ENCODE peak calls at places on chromosomes 12 and 14, in seven cellular contexts. D, Z, P, L, E, R and M are unnamed samples.

GRCh38 chr12:90260136-90260535 is 551.5 kb upstream of the ATP2B1 start:
- DNase-seq in D (no peak), Z (no peak), P (no peak), L (no peak), E (no peak), R (no peak), M (no peak)

GRCh38 chr12:15772405-15773018 is 16.7 kb downstream of the EPS8 start:
- DNase-seq in D (peak; percentile 19), Z (no peak), P (no peak), L (no peak), E (no peak), R (peak; percentile 4), M (peak; percentile 65)

GRCh38 chr14:68589447-68590232 is 203.2 kb downstream of the ZFP36L1 start:
- DNase-seq in D (no peak), Z (no peak), P (no peak), L (no peak), E (no peak), R (peak; percentile 52), M (no peak)

GRCh38 chr14:99822166-99822527 is 28.9 kb downstream of the EML1 start:
- DNase-seq in D (no peak), Z (no peak), P (no peak), L (no peak), E (no peak), R (no peak), M (no peak)

GRCh38 chr14:55074662-55075061 is 23.2 kb downstream of the MAPK1IP1L start:
- DNase-seq in D (no peak), Z (no peak), P (peak; percentile 81), L (no peak), E (no peak), R (no peak), M (no peak)

GRCh38 chr12:59972941-59973340 is 377.1 kb downstream of the SLC16A7 start:
- DNase-seq in D (peak; percentile 12), Z (no peak), P (no peak), L (peak; percentile 50), E (no peak), R (no peak), M (no peak)

GRCh38 chr14:96176811-96177211 is 27.8 kb upstream of the BDKRB2 start:
- DNase-seq in D (no peak), Z (no peak), P (no peak), L (no peak), E (no peak), R (no peak), M (no peak)

GRCh38 chr12:115941362-115941761 is 336.1 kb downstream of the MED13L start:
- DNase-seq in D (no peak), Z (no peak), P (no peak), L (no peak), E (no peak), R (no peak), M (no peak)

GRCh38 chr12:89436062-89436461 is 83.8 kb upstream of the DUSP6 start:
- DNase-seq in D (no peak), Z (no peak), P (no peak), L (no peak), E (no peak), R (no peak), M (no peak)

GRCh38 chr12:82728710-82729109 is 42.0 kb downstream of the TMTC2 start:
- DNase-seq in D (no peak), Z (no peak), P (no peak), L (no peak), E (no peak), R (no peak), M (no peak)

GRCh38 chr12:108825205-108825950 is 32.0 kb downstream of the SSH1 start:
- DNase-seq in D (no peak), Z (no peak), P (peak; percentile 63), L (no peak), E (no peak), R (no peak), M (no peak)

GRCh38 chr12:50992814-50993213 is 33.4 kb downstream of the SLC11A2 start:
- DNase-seq in D (no peak), Z (no peak), P (no peak), L (no peak), E (no peak), R (no peak), M (no peak)

GRCh38 chr14:36942522-36943245 is 229.7 kb downstream of the SLC25A21 start:
- DNase-seq in D (no peak), Z (no peak), P (no peak), L (no peak), E (no peak), R (no peak), M (no peak)

GRCh38 chr12:3204716-3205617 is 127.8 kb downstream of the TSPAN9 start:
- DNase-seq in D (no peak), Z (no peak), P (no peak), L (no peak), E (no peak), R (peak; percentile 86), M (no peak)

GRCh38 chr12:117284160-117284559 is 77.3 kb downstream of the NOS1 start:
- DNase-seq in D (no peak), Z (no peak), P (no peak), L (no peak), E (no peak), R (no peak), M (no peak)

GRCh38 chr14:21923820-21924219 is 250.2 kb upstream of the OR4E1 start:
- DNase-seq in D (no peak), Z (no peak), P (no peak), L (no peak), E (no peak), R (no peak), M (no peak)

GRCh38 chr12:103505371-103506236 is 9.8 kb upstream of the C12orf42 start:
- DNase-seq in D (no peak), Z (no peak), P (peak; percentile 98), L (no peak), E (no peak), R (no peak), M (no peak)

GRCh38 chr12:77578471-77579262 is 252.0 kb upstream of the NAV3 start:
- DNase-seq in D (no peak), Z (no peak), P (no peak), L (no peak), E (no peak), R (no peak), M (no peak)

GRCh38 chr14:54818201-54819133 is 84.2 kb downstream of the GCH1 start:
- DNase-seq in D (peak; percentile 18), Z (no peak), P (no peak), L (no peak), E (peak; percentile 23), R (peak; percentile 76), M (no peak)

GRCh38 chr12:121811434-121812319 is 7.9 kb downstream of the SETD1B start:
- DNase-seq in D (peak; percentile 57), Z (no peak), P (no peak), L (no peak), E (peak; percentile 82), R (peak; percentile 96), M (peak; percentile 88)

GRCh38 chr14:33800735-33801163 is 150.1 kb downstream of the EGLN3 start:
- DNase-seq in D (no peak), Z (no peak), P (no peak), L (no peak), E (no peak), R (no peak), M (no peak)

GRCh38 chr14:33802737-33803136 is 148.1 kb downstream of the EGLN3 start:
- DNase-seq in D (no peak), Z (no peak), P (no peak), L (no peak), E (no peak), R (no peak), M (no peak)

GRCh38 chr14:33794791-33795300 is 156.0 kb downstream of the EGLN3 start:
- DNase-seq in D (no peak), Z (no peak), P (no peak), L (no peak), E (no peak), R (no peak), M (no peak)

GRCh38 chr14:33796356-33796755 is 154.5 kb downstream of the EGLN3 start:
- DNase-seq in D (no peak), Z (no peak), P (no peak), L (no peak), E (no peak), R (no peak), M (no peak)

GRCh38 chr14:33799705-33800269 is 151.1 kb downstream of the EGLN3 start:
- DNase-seq in D (no peak), Z (no peak), P (no peak), L (no peak), E (no peak), R (no peak), M (no peak)
- TF ChIP-seq JUND in D (no peak), Z (no peak), P (no peak), L (no peak), E (no peak), R (no peak), M (no peak)

DNA sequence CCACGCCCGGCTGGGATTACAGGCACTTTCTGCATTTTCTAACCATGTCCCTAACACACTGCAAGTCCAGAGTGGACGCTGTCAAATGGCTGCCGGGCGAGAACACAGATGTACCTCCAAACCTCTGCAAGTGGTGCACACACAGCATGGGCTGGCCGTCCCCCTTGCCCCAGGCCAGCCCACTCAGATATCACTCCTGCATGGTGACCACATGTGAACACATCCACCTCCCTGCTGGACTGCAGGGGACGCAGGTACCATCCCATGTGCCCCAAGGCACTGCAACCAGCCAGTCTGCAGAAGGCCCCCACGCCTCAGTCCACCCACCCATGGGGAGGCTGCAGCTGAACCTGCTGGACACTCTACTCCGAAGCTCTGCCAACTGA is 14.0 kb downstream of the BRF1 start:
- DNase-seq in D (no peak), Z (no peak), P (no peak), L (no peak), E (no peak), R (peak; percentile 66), M (no peak)
- TF ChIP-seq JUND in D (no peak), Z (no peak), P (no peak), L (no peak), E (no peak), R (no peak), M (no peak)

GRCh38 chr12:46343122-46343852 is 29.3 kb downstream of the SLC38A2 start:
- DNase-seq in D (no peak), Z (no peak), P (no peak), L (no peak), E (no peak), R (no peak), M (no peak)
- TF ChIP-seq JUND in D (no peak), Z (no peak), P (no peak), L (no peak), E (no peak), R (no peak), M (no peak)

DNA sequence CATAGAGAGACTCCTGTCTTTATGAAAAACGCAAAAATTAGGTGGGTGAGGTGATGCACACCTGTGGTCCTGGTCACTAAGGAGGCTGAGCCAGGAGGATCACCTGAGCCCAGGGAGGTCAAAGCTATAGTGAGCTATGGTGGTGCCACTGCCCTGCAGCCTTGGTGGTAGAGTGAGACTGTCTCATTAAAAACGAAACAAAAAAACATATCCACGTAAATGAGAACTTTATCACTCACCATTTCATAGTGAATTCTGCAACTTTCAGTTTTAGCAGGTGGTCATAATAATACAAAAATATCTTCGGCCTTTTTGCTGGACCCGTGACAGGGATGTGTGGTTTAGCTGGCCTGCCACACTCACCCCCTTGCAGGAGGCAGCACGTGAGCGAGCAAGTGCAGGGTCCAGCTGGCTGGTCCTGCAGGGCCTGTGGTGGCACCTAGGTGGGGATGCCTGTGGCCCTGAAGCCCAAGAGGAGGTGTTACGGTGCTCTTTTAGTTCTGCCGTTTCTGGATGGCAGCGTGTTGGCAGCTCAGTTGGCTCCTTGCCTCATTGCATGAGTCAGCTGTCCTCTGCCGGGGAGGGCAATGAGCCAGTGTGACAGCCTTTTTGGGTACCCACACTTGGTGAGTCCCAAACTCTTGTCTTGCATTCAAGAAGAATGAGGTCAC is 1330.7 kb upstream of the TMEM132C start:
- DNase-seq in D (no peak), Z (no peak), P (peak; percentile 7), L (peak; percentile 19), E (no peak), R (no peak), M (peak; percentile 67)
- TF ChIP-seq JUND in D (no peak), Z (no peak), P (no peak), L (peak; percentile 50), E (no peak), R (peak; percentile 7), M (no peak)